ENCODE peak calls at places on chromosomes 3 and 15, in four cellular contexts. One of them, this sample, is unnamed.

GRCh38 chr3:136196064-136196400 is at the start of gene MSL2:
- DNase-seq in endothelial cell: no peak
- DNase-seq in nephron progenitor cell: no peak
- DNase-seq in GM12865: no peak
- DNase-seq in this sample: no peak

GRCh38 chr15:94230886-94231727 is at the start of gene MCTP2:
- DNase-seq in endothelial cell: peak
- DNase-seq in nephron progenitor cell: peak
- DNase-seq in GM12865: peak
- DNase-seq in this sample: peak

GRCh38 chr15:60000113-60000823 is 3.8 kb upstream of the FOXB1 start:
- DNase-seq in endothelial cell: no peak
- DNase-seq in nephron progenitor cell: peak
- DNase-seq in GM12865: no peak
- DNase-seq in this sample: no peak

GRCh38 chr3:166013073-166013679 is 176.0 kb upstream of the BCHE start:
- DNase-seq in endothelial cell: peak
- DNase-seq in nephron progenitor cell: peak
- DNase-seq in GM12865: peak
- DNase-seq in this sample: no peak

GRCh38 chr3:114496874-114497273 is 203.0 kb downstream of the TIGIT start:
- DNase-seq in endothelial cell: no peak
- DNase-seq in nephron progenitor cell: no peak
- DNase-seq in GM12865: no peak
- DNase-seq in this sample: no peak

GRCh38 chr15:69798481-69799315 is 299.0 kb downstream of the TLE3 start:
- DNase-seq in endothelial cell: peak
- DNase-seq in nephron progenitor cell: no peak
- DNase-seq in GM12865: no peak
- DNase-seq in this sample: no peak

GRCh38 chr3:176590722-176591121 is 606.6 kb downstream of the TBL1XR1 start:
- DNase-seq in endothelial cell: no peak
- DNase-seq in nephron progenitor cell: no peak
- DNase-seq in GM12865: no peak
- DNase-seq in this sample: no peak

GRCh38 chr3:141454906-141455602 is 31.8 kb upstream of the RASA2 start:
- DNase-seq in endothelial cell: peak
- DNase-seq in nephron progenitor cell: no peak
- DNase-seq in GM12865: peak
- DNase-seq in this sample: peak

GRCh38 chr15:74978503-74978902 is 16.9 kb upstream of the SCAMP5 start:
- DNase-seq in endothelial cell: no peak
- DNase-seq in nephron progenitor cell: no peak
- DNase-seq in GM12865: no peak
- DNase-seq in this sample: no peak

GRCh38 chr3:147359177-147360062 is 46.9 kb downstream of the ZIC4 start:
- DNase-seq in endothelial cell: no peak
- DNase-seq in nephron progenitor cell: peak
- DNase-seq in GM12865: no peak
- DNase-seq in this sample: no peak

GRCh38 chr3:114464548-114464947 is 170.7 kb downstream of the TIGIT start:
- DNase-seq in endothelial cell: no peak
- DNase-seq in nephron progenitor cell: no peak
- DNase-seq in GM12865: peak
- DNase-seq in this sample: peak

GRCh38 chr3:147113293-147114045 is 292.9 kb downstream of the ZIC4 start:
- DNase-seq in endothelial cell: no peak
- DNase-seq in nephron progenitor cell: no peak
- DNase-seq in GM12865: no peak
- DNase-seq in this sample: no peak

GRCh38 chr15:71328453-71328852 is 213.2 kb downstream of the THSD4 start:
- DNase-seq in endothelial cell: no peak
- DNase-seq in nephron progenitor cell: no peak
- DNase-seq in GM12865: no peak
- DNase-seq in this sample: no peak

GRCh38 chr15:40354408-40355171 is 3.4 kb upstream of the DISP2 start:
- DNase-seq in endothelial cell: peak
- DNase-seq in nephron progenitor cell: peak
- DNase-seq in GM12865: no peak
- DNase-seq in this sample: no peak

GRCh38 chr15:70853855-70854668 is at the start of gene LARP6:
- DNase-seq in endothelial cell: peak
- DNase-seq in nephron progenitor cell: peak
- DNase-seq in GM12865: peak
- DNase-seq in this sample: peak

GRCh38 chr3:13143381-13144004 is 70.3 kb upstream of the IQSEC1 start:
- DNase-seq in endothelial cell: no peak
- DNase-seq in nephron progenitor cell: no peak
- DNase-seq in GM12865: no peak
- DNase-seq in this sample: no peak

GRCh38 chr15:52180196-52180835 is 10.9 kb downstream of the GNB5 start:
- DNase-seq in endothelial cell: peak
- DNase-seq in nephron progenitor cell: no peak
- DNase-seq in GM12865: peak
- DNase-seq in this sample: peak

GRCh38 chr3:122258757-122259371 is 66.2 kb upstream of the CSTA start:
- DNase-seq in endothelial cell: peak
- DNase-seq in nephron progenitor cell: peak
- DNase-seq in GM12865: peak
- DNase-seq in this sample: peak

GRCh38 chr3:66449411-66449931 is 51.4 kb downstream of the LRIG1 start:
- DNase-seq in endothelial cell: no peak
- DNase-seq in nephron progenitor cell: no peak
- DNase-seq in GM12865: peak
- DNase-seq in this sample: no peak

GRCh38 chr3:189641776-189642175 is 10.6 kb downstream of the TP63 start:
- DNase-seq in endothelial cell: no peak
- DNase-seq in nephron progenitor cell: no peak
- DNase-seq in GM12865: peak
- DNase-seq in this sample: no peak

GRCh38 chr15:95449229-95449628 is 881.3 kb upstream of the NR2F2 start:
- DNase-seq in endothelial cell: no peak
- DNase-seq in nephron progenitor cell: no peak
- DNase-seq in GM12865: no peak
- DNase-seq in this sample: no peak

GRCh38 chr3:114380233-114380645 is 86.4 kb downstream of the TIGIT start:
- DNase-seq in endothelial cell: no peak
- DNase-seq in nephron progenitor cell: no peak
- DNase-seq in GM12865: no peak
- DNase-seq in this sample: no peak

GRCh38 chr3:141656771-141657170 is 81.3 kb upstream of the RNF7 start:
- DNase-seq in endothelial cell: no peak
- DNase-seq in nephron progenitor cell: no peak
- DNase-seq in GM12865: no peak
- DNase-seq in this sample: no peak

DNA sequence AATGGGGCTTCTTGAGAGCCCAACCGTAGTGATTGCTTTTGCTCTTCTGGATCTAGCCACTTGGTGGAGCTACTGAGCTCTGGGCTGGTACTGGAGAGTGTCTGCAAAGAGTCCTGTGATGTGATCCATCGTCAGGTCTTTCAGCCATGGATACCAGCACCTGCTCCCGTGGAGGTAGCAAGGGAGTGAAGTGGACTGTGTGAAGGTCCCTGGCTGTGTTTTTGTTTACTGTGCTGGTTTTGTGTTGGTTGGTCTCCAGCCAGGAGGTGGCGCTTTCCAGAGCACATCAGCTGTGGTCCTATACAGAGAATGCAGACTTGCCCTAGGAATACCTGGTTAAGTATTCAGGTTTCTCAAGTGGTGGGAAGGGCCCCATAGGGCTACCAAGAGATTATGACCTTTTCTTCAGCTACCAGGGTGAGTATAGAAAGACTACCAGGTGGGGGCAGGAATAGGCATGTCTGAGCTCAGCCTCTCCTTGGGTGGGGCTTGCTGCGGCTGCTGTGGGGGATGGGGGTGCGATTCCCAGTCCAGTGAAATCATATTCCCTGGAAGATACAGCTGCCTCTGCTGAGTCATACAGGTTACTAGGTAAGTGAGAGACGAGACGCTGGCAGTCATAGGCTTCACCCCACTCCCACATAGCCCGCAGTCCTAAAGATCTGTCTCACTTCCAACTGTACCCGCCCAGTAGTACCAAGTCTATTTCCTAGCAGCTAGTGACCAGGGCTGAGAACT is 733.7 kb downstream of the ZNF385D start:
- DNase-seq in endothelial cell: peak
- DNase-seq in nephron progenitor cell: no peak
- DNase-seq in GM12865: peak
- DNase-seq in this sample: no peak
- TF ChIP-seq CTCF in endothelial cell: peak
- TF ChIP-seq CTCF in nephron progenitor cell: no peak
- TF ChIP-seq CTCF in GM12865: peak
- TF ChIP-seq CTCF in this sample: peak

GRCh38 chr3:70061111-70061510 is 61.6 kb downstream of the SAMMSON start:
- DNase-seq in endothelial cell: no peak
- DNase-seq in nephron progenitor cell: no peak
- DNase-seq in GM12865: no peak
- DNase-seq in this sample: no peak

GRCh38 chr3:70069557-70069956 is 70.0 kb downstream of the SAMMSON start:
- DNase-seq in endothelial cell: no peak
- DNase-seq in nephron progenitor cell: no peak
- DNase-seq in GM12865: peak
- DNase-seq in this sample: no peak

GRCh38 chr3:70067860-70068479 is 68.4 kb downstream of the SAMMSON start:
- DNase-seq in endothelial cell: no peak
- DNase-seq in nephron progenitor cell: no peak
- DNase-seq in GM12865: no peak
- DNase-seq in this sample: no peak

GRCh38 chr3:70064194-70064787 is 64.8 kb downstream of the SAMMSON start:
- DNase-seq in endothelial cell: peak
- DNase-seq in nephron progenitor cell: peak
- DNase-seq in GM12865: peak
- DNase-seq in this sample: peak

DNA sequence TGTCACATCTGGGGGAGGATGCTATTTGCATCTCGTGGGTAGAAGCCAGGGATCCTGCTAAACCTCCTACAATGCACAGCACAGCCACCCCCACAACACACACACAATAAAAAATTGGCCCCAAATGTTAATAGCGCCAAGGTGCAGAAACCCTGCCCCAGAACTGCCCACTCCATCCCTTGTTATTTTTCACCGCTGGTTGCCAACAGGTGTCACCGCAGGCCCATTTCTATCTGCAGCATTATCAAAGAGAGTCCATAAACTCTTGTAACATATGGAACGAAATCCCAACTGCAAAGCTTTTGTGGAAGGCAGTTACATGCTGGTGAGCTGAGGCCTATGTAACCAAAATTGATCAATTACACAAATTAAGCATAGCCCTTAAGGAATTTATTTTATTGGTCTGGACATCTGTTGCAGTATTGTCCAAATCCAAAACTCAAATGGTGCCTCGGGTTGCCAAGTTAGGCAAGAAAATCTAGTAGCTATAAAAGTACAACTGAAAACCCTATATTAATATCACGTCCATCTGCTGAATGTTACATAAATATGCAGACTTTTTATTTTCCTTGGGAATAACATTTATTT is 66.2 kb downstream of the SAMMSON start:
- DNase-seq in endothelial cell: peak
- DNase-seq in nephron progenitor cell: peak
- DNase-seq in GM12865: no peak
- DNase-seq in this sample: no peak
- TF ChIP-seq CTCF in endothelial cell: no peak
- TF ChIP-seq CTCF in nephron progenitor cell: peak
- TF ChIP-seq CTCF in GM12865: no peak
- TF ChIP-seq CTCF in this sample: peak

DNA sequence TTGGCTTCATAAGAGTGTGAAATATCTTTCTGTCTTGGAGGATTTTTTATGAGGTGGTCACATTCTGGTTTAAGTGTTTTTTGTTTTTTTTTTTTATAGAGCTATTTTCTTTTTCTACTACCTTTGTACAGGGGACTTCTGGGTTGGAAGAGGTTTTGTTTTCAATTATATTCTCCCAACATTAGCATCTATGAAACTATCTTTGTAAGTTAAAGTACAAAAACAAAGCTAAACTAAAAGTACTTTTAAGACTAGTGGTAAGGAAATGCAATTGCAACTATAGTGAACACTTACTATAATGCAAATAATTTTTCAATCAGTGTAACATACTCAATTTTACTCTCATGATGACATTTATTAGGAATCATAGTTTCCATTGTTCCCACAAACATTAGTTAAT is 688.2 kb downstream of the SI start:
- DNase-seq in endothelial cell: no peak
- DNase-seq in nephron progenitor cell: no peak
- DNase-seq in GM12865: no peak
- DNase-seq in this sample: no peak
- TF ChIP-seq CTCF in endothelial cell: peak
- TF ChIP-seq CTCF in nephron progenitor cell: peak
- TF ChIP-seq CTCF in GM12865: no peak
- TF ChIP-seq CTCF in this sample: no peak

DNA sequence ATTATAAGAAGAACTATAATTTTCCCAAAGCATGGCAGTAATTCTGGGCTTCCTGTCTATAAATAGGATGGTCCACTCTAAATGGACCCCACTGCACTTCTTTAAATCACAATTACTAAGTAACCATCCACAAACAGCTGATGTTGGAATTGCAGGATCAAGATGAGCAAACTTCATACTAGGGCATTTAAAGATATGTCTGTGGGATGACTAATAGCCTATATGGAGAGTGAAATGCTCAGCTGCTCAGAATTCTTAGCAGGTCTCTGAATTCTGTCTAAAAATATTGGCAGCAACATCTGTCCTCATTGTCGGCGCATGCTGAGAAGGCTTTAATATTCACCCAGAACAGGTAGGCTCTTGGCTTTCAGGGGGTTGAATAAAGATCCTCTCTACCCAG is 140.4 kb downstream of the SATB1 start:
- DNase-seq in endothelial cell: no peak
- DNase-seq in nephron progenitor cell: no peak
- DNase-seq in GM12865: no peak
- DNase-seq in this sample: no peak
- TF ChIP-seq CTCF in endothelial cell: no peak
- TF ChIP-seq CTCF in nephron progenitor cell: no peak
- TF ChIP-seq CTCF in GM12865: no peak
- TF ChIP-seq CTCF in this sample: no peak

GRCh38 chr3:5041315-5041714 is 62.1 kb downstream of the BHLHE40 start:
- DNase-seq in endothelial cell: no peak
- DNase-seq in nephron progenitor cell: no peak
- DNase-seq in GM12865: no peak
- DNase-seq in this sample: no peak
- TF ChIP-seq CTCF in endothelial cell: no peak
- TF ChIP-seq CTCF in nephron progenitor cell: no peak
- TF ChIP-seq CTCF in GM12865: no peak
- TF ChIP-seq CTCF in this sample: no peak